ENCODE peak calls at places on chromosomes 3 and 15, in five cellular contexts. One of them, this sample, is unnamed.

GRCh38 chr15:67564590-67565345 is 22.3 kb downstream of the MAP2K5 start:
- DNase-seq in SK-MEL-5: no peak
- DNase-seq in right lobe of liver: no peak
- DNase-seq in activated naive CD8-positive, alpha-beta T cell treated with anti-CD3 and anti-CD28 coated beads for 36 hours: no peak
- DNase-seq in ELF-1: no peak
- DNase-seq in this sample: no peak

GRCh38 chr3:142963266-142964149 is at the start of gene PAQR9:
- DNase-seq in SK-MEL-5: no peak
- DNase-seq in right lobe of liver: peak
- DNase-seq in activated naive CD8-positive, alpha-beta T cell treated with anti-CD3 and anti-CD28 coated beads for 36 hours: peak
- DNase-seq in ELF-1: peak
- DNase-seq in this sample: no peak

GRCh38 chr3:180870008-180870733 is 42.3 kb upstream of the FXR1 start:
- DNase-seq in SK-MEL-5: no peak
- DNase-seq in activated naive CD8-positive, alpha-beta T cell treated with anti-CD3 and anti-CD28 coated beads for 36 hours: no peak
- DNase-seq in ELF-1: peak
- DNase-seq in right lobe of liver: peak
- DNase-seq in this sample: peak

GRCh38 chr15:82047493-82048446 is 2.0 kb upstream of the MEX3B start:
- DNase-seq in SK-MEL-5: no peak
- DNase-seq in activated naive CD8-positive, alpha-beta T cell treated with anti-CD3 and anti-CD28 coated beads for 36 hours: no peak
- DNase-seq in ELF-1: peak
- DNase-seq in right lobe of liver: no peak
- DNase-seq in this sample: no peak

GRCh38 chr3:113018461-113019181 is 27.8 kb downstream of the GTPBP8 start:
- DNase-seq in right lobe of liver: no peak
- DNase-seq in SK-MEL-5: peak
- DNase-seq in activated naive CD8-positive, alpha-beta T cell treated with anti-CD3 and anti-CD28 coated beads for 36 hours: no peak
- DNase-seq in ELF-1: no peak
- DNase-seq in this sample: no peak

GRCh38 chr15:69298697-69299441 is at the start of gene PAQR5:
- DNase-seq in ELF-1: peak
- DNase-seq in right lobe of liver: peak
- DNase-seq in SK-MEL-5: peak
- DNase-seq in activated naive CD8-positive, alpha-beta T cell treated with anti-CD3 and anti-CD28 coated beads for 36 hours: peak
- DNase-seq in this sample: peak

GRCh38 chr15:34011476-34011875 is 27.5 kb downstream of the AVEN start:
- DNase-seq in activated naive CD8-positive, alpha-beta T cell treated with anti-CD3 and anti-CD28 coated beads for 36 hours: no peak
- DNase-seq in ELF-1: no peak
- DNase-seq in SK-MEL-5: no peak
- DNase-seq in right lobe of liver: no peak
- DNase-seq in this sample: no peak

GRCh38 chr3:99842826-99843589 is 25.3 kb downstream of the CMSS1 start:
- DNase-seq in ELF-1: no peak
- DNase-seq in right lobe of liver: no peak
- DNase-seq in SK-MEL-5: peak
- DNase-seq in activated naive CD8-positive, alpha-beta T cell treated with anti-CD3 and anti-CD28 coated beads for 36 hours: no peak
- DNase-seq in this sample: no peak

GRCh38 chr3:64508140-64508539 is 179.7 kb downstream of the ADAMTS9 start:
- DNase-seq in activated naive CD8-positive, alpha-beta T cell treated with anti-CD3 and anti-CD28 coated beads for 36 hours: no peak
- DNase-seq in right lobe of liver: no peak
- DNase-seq in SK-MEL-5: no peak
- DNase-seq in ELF-1: no peak
- DNase-seq in this sample: no peak

GRCh38 chr15:49645937-49646336 is 25.1 kb downstream of the DTWD1 start:
- DNase-seq in right lobe of liver: no peak
- DNase-seq in ELF-1: no peak
- DNase-seq in activated naive CD8-positive, alpha-beta T cell treated with anti-CD3 and anti-CD28 coated beads for 36 hours: no peak
- DNase-seq in SK-MEL-5: no peak
- DNase-seq in this sample: no peak

GRCh38 chr15:56243117-56243773 is 434 bp downstream of the RFX7 start:
- DNase-seq in SK-MEL-5: peak
- DNase-seq in activated naive CD8-positive, alpha-beta T cell treated with anti-CD3 and anti-CD28 coated beads for 36 hours: peak
- DNase-seq in right lobe of liver: peak
- DNase-seq in ELF-1: peak
- DNase-seq in this sample: peak

GRCh38 chr15:23072633-23073032 is 33.3 kb upstream of the TUBGCP5 start:
- DNase-seq in ELF-1: peak
- DNase-seq in right lobe of liver: no peak
- DNase-seq in SK-MEL-5: no peak
- DNase-seq in activated naive CD8-positive, alpha-beta T cell treated with anti-CD3 and anti-CD28 coated beads for 36 hours: no peak
- DNase-seq in this sample: no peak

GRCh38 chr15:85800460-85801123 is 5.9 kb upstream of the KLHL25 start:
- DNase-seq in right lobe of liver: peak
- DNase-seq in activated naive CD8-positive, alpha-beta T cell treated with anti-CD3 and anti-CD28 coated beads for 36 hours: no peak
- DNase-seq in ELF-1: peak
- DNase-seq in SK-MEL-5: peak
- DNase-seq in this sample: peak

GRCh38 chr15:51121118-51121517 is 26.4 kb upstream of the TNFAIP8L3 start:
- DNase-seq in activated naive CD8-positive, alpha-beta T cell treated with anti-CD3 and anti-CD28 coated beads for 36 hours: peak
- DNase-seq in right lobe of liver: no peak
- DNase-seq in SK-MEL-5: no peak
- DNase-seq in ELF-1: peak
- DNase-seq in this sample: peak

GRCh38 chr3:69080233-69080644 is at the start of gene UBA3:
- DNase-seq in ELF-1: peak
- DNase-seq in right lobe of liver: peak
- DNase-seq in activated naive CD8-positive, alpha-beta T cell treated with anti-CD3 and anti-CD28 coated beads for 36 hours: peak
- DNase-seq in SK-MEL-5: peak
- DNase-seq in this sample: peak

GRCh38 chr3:11467875-11468274 is 175.8 kb downstream of the VGLL4 start:
- DNase-seq in activated naive CD8-positive, alpha-beta T cell treated with anti-CD3 and anti-CD28 coated beads for 36 hours: no peak
- DNase-seq in SK-MEL-5: no peak
- DNase-seq in right lobe of liver: no peak
- DNase-seq in ELF-1: no peak
- DNase-seq in this sample: no peak

This sample was measured in posterior vena cava.